ENCODE peak calls at places on chromosomes 3 and 15, in nine cellular contexts. B is GM23338, O is neural progenitor cell, C is GM23248, Y is HCT116, Z is OCI-LY7, G is MM.1S, P is PC-3, J is SK-N-SH. I is an unnamed sample.

GRCh38 chr15:70264014-70264492 is 166.3 kb upstream of the TLE3 start:
- DNase-seq in B (peak), Y (no peak), P (no peak), G (no peak), J (peak), C (peak), O (peak), Z (no peak), I (no peak)

GRCh38 chr3:192802957-192803899 is 75.9 kb upstream of the FGF12 start:
- DNase-seq in C (peak), P (peak), O (peak), Z (peak), J (peak), B (peak), G (peak), Y (peak), I (peak)

GRCh38 chr3:53170325-53171108 is 9.5 kb downstream of the PRKCD start:
- DNase-seq in C (no peak), P (no peak), Y (no peak), J (no peak), G (peak), O (no peak), Z (peak), B (no peak), I (peak)

GRCh38 chr3:58102976-58103447 is 94.8 kb downstream of the FLNB start:
- DNase-seq in Y (no peak), B (no peak), J (no peak), C (no peak), P (no peak), G (no peak), Z (no peak), O (no peak), I (peak)

GRCh38 chr15:41917767-41918430 is 24.0 kb upstream of the SPTBN5 start:
- DNase-seq in G (no peak), J (no peak), P (peak), O (no peak), B (no peak), Y (peak), Z (no peak), C (peak), I (peak)

GRCh38 chr3:96760956-96761355 is 53.4 kb upstream of the EPHA6 start:
- DNase-seq in Z (no peak), Y (no peak), B (no peak), C (no peak), J (no peak), G (no peak), P (no peak), O (no peak), I (no peak)

GRCh38 chr3:47006145-47006651 is 26.7 kb downstream of the NBEAL2 start:
- DNase-seq in J (no peak), O (no peak), Y (no peak), G (no peak), C (no peak), B (no peak), Z (no peak), P (no peak), I (no peak)

GRCh38 chr3:9916734-9917680 is at the start of gene IL17RC:
- DNase-seq in J (peak), Z (no peak), O (peak), Y (peak), G (peak), C (peak), B (peak), P (peak), I (peak)

GRCh38 chr15:99605490-99605931 is 39.7 kb downstream of the MEF2A start:
- DNase-seq in J (no peak), B (no peak), C (no peak), Y (no peak), G (no peak), O (no peak), Z (no peak), P (peak), I (no peak)

GRCh38 chr3:129593595-129594339 is 12.7 kb downstream of the PLXND1 start:
- DNase-seq in J (no peak), G (peak), C (peak), Y (no peak), P (no peak), B (peak), Z (peak), O (peak), I (no peak)

GRCh38 chr15:101357333-101357732 is 62.3 kb upstream of the SNRPA1 start:
- DNase-seq in O (no peak), C (no peak), Y (no peak), B (no peak), P (peak), G (no peak), J (no peak), Z (no peak), I (peak)

GRCh38 chr3:120193554-120193953 is 91.5 kb downstream of the GPR156 start:
- DNase-seq in P (no peak), J (no peak), B (no peak), G (no peak), C (no peak), Z (no peak), Y (no peak), O (no peak), I (no peak)

GRCh38 chr3:167829057-167829456 is 93.5 kb downstream of the SERPINI1 start:
- DNase-seq in Y (no peak), O (no peak), Z (peak), G (no peak), P (no peak), C (no peak), J (no peak), B (no peak), I (no peak)

GRCh38 chr15:95940431-95940985 is 390.0 kb upstream of the NR2F2 start:
- DNase-seq in B (peak), Y (no peak), O (peak), J (no peak), G (no peak), C (no peak), P (no peak), Z (no peak), I (no peak)

GRCh38 chr15:68489426-68489825 is 57.5 kb upstream of the ITGA11 start:
- DNase-seq in O (no peak), P (no peak), G (no peak), B (no peak), Z (no peak), J (no peak), C (peak), Y (no peak), I (no peak)

GRCh38 chr3:24137958-24138875 is 193.1 kb downstream of the NR1D2 start:
- DNase-seq in O (no peak), P (peak), B (no peak), J (no peak), Z (peak), G (peak), Y (no peak), C (no peak), I (peak)

GRCh38 chr15:64354683-64355558 is 1.1 kb downstream of the CSNK1G1 start:
- DNase-seq in P (no peak), C (peak), Y (no peak), B (no peak), J (no peak), O (no peak), Z (no peak), G (no peak), I (no peak)

GRCh38 chr3:88180398-88180999 is 30.7 kb downstream of the C3orf38 start:
- DNase-seq in P (peak), O (peak), Y (peak), B (peak), J (peak), Z (peak), G (peak), C (peak), I (peak)

DNA sequence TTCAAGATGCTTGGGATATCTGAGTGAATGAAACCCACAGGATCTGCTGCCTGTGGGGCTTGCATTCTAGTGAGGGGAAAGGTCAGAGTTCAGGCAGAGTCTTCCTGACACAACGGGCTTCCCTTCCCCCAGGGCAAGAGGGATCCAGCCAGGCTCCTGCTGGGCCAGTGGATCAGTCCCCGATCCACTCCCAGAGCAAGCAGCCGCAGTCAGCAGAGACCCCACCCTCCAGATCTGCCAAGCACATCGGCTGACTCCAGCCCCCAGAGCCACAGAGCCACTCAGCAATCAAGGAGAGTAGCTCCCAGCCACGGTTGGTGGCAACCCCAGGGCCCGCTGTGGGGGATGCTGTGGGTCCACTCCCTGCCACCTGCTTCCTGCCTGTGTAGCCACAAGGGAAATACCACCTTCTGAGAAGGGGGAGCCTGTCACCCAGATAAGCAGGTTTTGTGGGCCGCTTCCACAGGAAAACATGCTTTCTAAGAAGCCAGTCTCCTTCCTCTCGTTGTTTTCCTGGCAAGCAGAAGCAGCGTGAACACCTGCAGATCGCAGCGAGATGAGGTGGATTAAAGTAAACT is 44.9 kb downstream of the CPN2 start:
- DNase-seq in C (no peak), J (no peak), G (peak), Y (no peak), O (no peak), B (no peak), Z (peak), P (no peak), I (no peak)
- TF ChIP-seq EZH2phosphoT487 in C (no peak), J (no peak), G (no peak), Y (no peak), O (no peak), B (no peak), Z (no peak), P (no peak), I (no peak)

DNA sequence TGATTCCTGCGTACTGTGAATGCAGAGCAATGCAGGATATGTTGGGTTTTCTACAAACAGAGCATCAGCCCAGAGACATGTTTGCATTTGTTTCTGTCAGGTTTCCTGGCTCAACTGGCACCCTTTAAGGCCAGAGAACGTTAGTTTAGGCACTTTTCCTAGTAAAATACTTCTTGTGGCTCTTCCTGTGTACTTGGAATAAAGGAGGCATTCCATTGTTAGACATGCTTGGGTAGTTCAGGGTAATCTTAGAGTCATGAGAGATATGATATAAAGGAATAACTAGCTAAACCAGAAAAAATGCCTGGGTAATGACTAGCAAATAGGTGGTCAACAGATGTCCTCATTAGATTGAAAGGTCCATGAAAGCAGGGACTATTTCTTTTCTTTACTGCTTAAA is 60.4 kb upstream of the RBM5 start:
- DNase-seq in Z (no peak), G (no peak), P (peak), Y (no peak), J (no peak), B (no peak), C (peak), O (no peak), I (no peak)
- TF ChIP-seq EZH2phosphoT487 in Z (no peak), G (no peak), P (no peak), Y (no peak), J (no peak), B (no peak), C (no peak), O (no peak), I (no peak)

GRCh38 chr3:174644287-174644686 is 214.8 kb upstream of the NAALADL2 start:
- DNase-seq in J (no peak), C (no peak), P (no peak), B (no peak), Y (no peak), G (no peak), Z (no peak), O (no peak), I (no peak)
- TF ChIP-seq EZH2phosphoT487 in J (no peak), C (no peak), P (no peak), B (no peak), Y (no peak), G (no peak), Z (no peak), O (no peak), I (no peak)

GRCh38 chr3:143119974-143120715 is 574 bp downstream of the CHST2 start:
- DNase-seq in Z (peak), O (peak), C (peak), P (no peak), G (no peak), J (peak), B (peak), Y (no peak), I (peak)
- TF ChIP-seq EZH2phosphoT487 in Z (no peak), O (no peak), C (no peak), P (no peak), G (no peak), J (no peak), B (no peak), Y (no peak), I (peak)

DNA sequence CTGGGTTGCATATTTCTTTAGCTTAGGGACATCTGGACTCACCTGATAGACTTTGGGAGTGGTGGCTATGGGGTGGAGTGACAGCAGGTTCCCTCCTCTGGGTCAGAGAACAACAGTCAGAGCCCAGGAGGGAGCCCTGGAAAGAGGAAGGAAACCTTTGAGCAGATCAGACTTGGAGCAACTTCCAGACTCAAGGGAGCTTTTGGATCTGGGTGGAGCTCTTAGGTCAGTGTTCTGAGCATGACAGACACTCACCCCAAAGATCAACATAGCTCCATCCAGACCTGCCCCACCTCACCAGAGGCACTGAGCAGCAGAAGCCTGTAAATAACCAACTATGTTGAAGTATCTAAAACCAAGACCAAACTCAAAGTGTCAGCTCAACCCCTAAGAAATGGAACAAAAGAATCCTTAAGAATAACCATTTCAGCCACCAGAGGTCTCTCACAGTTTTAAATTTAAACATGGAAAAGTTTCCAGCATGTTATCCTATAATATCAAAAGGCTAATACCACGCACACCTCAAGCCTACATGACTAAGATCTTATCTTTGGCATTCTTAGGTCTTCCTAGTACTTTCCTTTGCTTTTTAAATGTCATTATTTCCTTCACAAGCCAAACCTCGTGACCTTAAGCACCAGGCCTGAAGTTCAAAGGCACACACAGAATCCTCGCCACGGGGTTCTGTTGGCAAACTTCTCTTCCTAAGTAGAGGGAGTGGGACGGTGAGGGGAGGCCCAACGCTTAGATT is 56.4 kb downstream of the UMPS start:
- DNase-seq in O (no peak), G (no peak), B (no peak), Y (peak), J (no peak), C (peak), Z (no peak), P (peak), I (peak)
- TF ChIP-seq EZH2phosphoT487 in O (no peak), G (no peak), B (no peak), Y (no peak), J (no peak), C (no peak), Z (no peak), P (no peak), I (no peak)

GRCh38 chr3:30775070-30775469 is 119.4 kb downstream of the GADL1 start:
- DNase-seq in J (no peak), Z (no peak), O (no peak), B (no peak), P (peak), Y (no peak), C (no peak), G (no peak), I (no peak)
- TF ChIP-seq EZH2phosphoT487 in J (no peak), Z (no peak), O (no peak), B (no peak), P (no peak), Y (no peak), C (no peak), G (no peak), I (no peak)

I was measured in hepatocyte.